ENCODE peak calls at places on chromosomes 13 and 19, in six cellular contexts. J, U, O, K, B and Q are unnamed samples.

GRCh38 chr13:110746443-110746842 is 32.9 kb downstream of the ING1 start:
- DNase-seq in K (no peak), B (no peak), O (no peak), J (no peak), U (no peak), Q (no peak)

GRCh38 chr19:45340232-45340898 is at the start of gene KLC3:
- DNase-seq in B (peak; percentile 25), K (peak; percentile 59), O (no peak), U (peak; percentile 39), J (peak; percentile 57), Q (peak; percentile 92)

GRCh38 chr19:51137812-51138425 is 4.2 kb upstream of the SIGLEC7 start:
- DNase-seq in U (no peak), J (no peak), K (no peak), O (no peak), B (no peak), Q (no peak)

GRCh38 chr13:73672492-73672891 is 461.7 kb downstream of the KLF12 start:
- DNase-seq in J (no peak), U (no peak), B (no peak), K (no peak), O (no peak), Q (no peak)

GRCh38 chr13:107873908-107874307 is 341.4 kb downstream of the LIG4 start:
- DNase-seq in U (no peak), J (no peak), O (no peak), B (no peak), K (no peak), Q (no peak)

GRCh38 chr19:31725051-31725450 is 375.8 kb upstream of the TSHZ3 start:
- DNase-seq in U (no peak), O (no peak), K (no peak), B (no peak), J (no peak), Q (no peak)

GRCh38 chr19:3108775-3109174 is 14.6 kb downstream of the GNA11 start:
- DNase-seq in J (no peak), U (peak; percentile 64), K (peak; percentile 78), O (peak; percentile 65), B (peak; percentile 63), Q (peak; percentile 33)

GRCh38 chr19:29299416-29300380 is 86.7 kb upstream of the UQCRFS1 start:
- DNase-seq in O (no peak), B (no peak), K (no peak), U (no peak), J (no peak), Q (peak; percentile 4)

GRCh38 chr13:88417801-88418200 is 746.6 kb downstream of the SLITRK5 start:
- DNase-seq in K (no peak), B (no peak), J (no peak), O (no peak), U (no peak), Q (no peak)

GRCh38 chr19:1555802-1556638 is 12.1 kb downstream of the MEX3D start:
- DNase-seq in O (no peak), K (no peak), B (no peak), U (no peak), J (no peak), Q (peak; percentile 82)

GRCh38 chr19:6828698-6829633 is 56.5 kb downstream of the VAV1 start:
- DNase-seq in U (peak; percentile 9), J (peak; percentile 4), O (no peak), B (peak; percentile 13), K (peak; percentile 56), Q (peak; percentile 79)

GRCh38 chr13:22929391-22930126 is 251.2 kb upstream of the SGCG start:
- DNase-seq in K (no peak), J (no peak), U (no peak), B (no peak), O (no peak), Q (no peak)

GRCh38 chr13:110155072-110155471 is 151.9 kb downstream of the COL4A1 start:
- DNase-seq in B (no peak), O (peak; percentile 52), J (no peak), K (no peak), U (no peak), Q (no peak)

GRCh38 chr13:44337581-44337980 is 36.0 kb upstream of the SERP2 start:
- DNase-seq in U (no peak), K (no peak), B (no peak), O (no peak), J (no peak), Q (no peak)

GRCh38 chr19:35128398-35129057 is 6.3 kb downstream of the LGI4 start:
- DNase-seq in O (no peak), U (no peak), B (no peak), K (no peak), J (no peak), Q (no peak)

GRCh38 chr13:46716821-46717220 is 80.1 kb downstream of the ESD start:
- DNase-seq in K (no peak), B (no peak), O (no peak), U (no peak), J (no peak), Q (no peak)

GRCh38 chr19:21321134-21321533 is 8.1 kb downstream of the ZNF708 start:
- DNase-seq in U (no peak), B (no peak), J (no peak), O (no peak), K (no peak), Q (no peak)

GRCh38 chr13:85650613-85651012 is 148.6 kb downstream of the SLITRK6 start:
- DNase-seq in O (no peak), K (no peak), B (no peak), J (no peak), U (no peak), Q (no peak)

GRCh38 chr13:28540612-28541011 is 45.7 kb upstream of the FLT1 start:
- DNase-seq in O (no peak), U (no peak), J (no peak), K (no peak), B (no peak), Q (no peak)

GRCh38 chr13:30806784-30807183 is 71.4 kb downstream of the ALOX5AP start:
- DNase-seq in U (no peak), B (no peak), K (no peak), J (no peak), O (no peak), Q (no peak)

GRCh38 chr13:29548722-29549446 is 46.6 kb downstream of the SLC7A1 start:
- DNase-seq in U (no peak), J (peak; percentile 74), B (no peak), O (no peak), K (no peak), Q (no peak)

GRCh38 chr13:29543230-29544215 is 52.0 kb downstream of the SLC7A1 start:
- DNase-seq in U (no peak), B (no peak), J (no peak), K (no peak), O (no peak), Q (no peak)

GRCh38 chr13:27001705-27002104 is 169.9 kb downstream of the USP12 start:
- DNase-seq in B (no peak), J (no peak), O (no peak), K (no peak), U (no peak), Q (no peak)

GRCh38 chr13:72304121-72304745 is 423.2 kb downstream of the MZT1 start:
- DNase-seq in J (no peak), U (no peak), K (no peak), O (no peak), B (no peak), Q (no peak)

GRCh38 chr19:3360494-3361383 is 5.6 kb upstream of the NFIC start:
- DNase-seq in O (peak; percentile 83), U (peak; percentile 61), J (no peak), K (peak; percentile 79), B (peak; percentile 71), Q (peak; percentile 93)

GRCh38 chr19:30070198-30070969 is 128.3 kb downstream of the URI1 start:
- DNase-seq in U (no peak), B (no peak), J (no peak), K (no peak), O (no peak), Q (peak; percentile 15)

GRCh38 chr19:13004273-13004672 is 9.0 kb downstream of the NFIX start:
- DNase-seq in B (no peak), J (no peak), O (no peak), K (no peak), U (no peak), Q (no peak)
- H3K27me3 ChIP-seq in B (no peaks in the 10 kb centered on the region), J (no peaks in the 10 kb centered on the region), O (no peaks in the 10 kb centered on the region), K (no peaks in the 10 kb centered on the region), U (peaks cover 4% of the 10 kb centered on the region), Q (no peaks in the 10 kb centered on the region)

GRCh38 chr13:25778302-25778701 is 273.5 kb downstream of the SHISA2 start:
- DNase-seq in B (no peak), U (no peak), O (no peak), K (no peak), J (no peak), Q (no peak)
- H3K27me3 ChIP-seq in B (no peaks in the 10 kb centered on the region), U (no peaks in the 10 kb centered on the region), O (no peaks in the 10 kb centered on the region), K (no peaks in the 10 kb centered on the region), J (no peaks in the 10 kb centered on the region), Q (no peaks in the 10 kb centered on the region)

GRCh38 chr13:112068531-112069062 is 1.6 kb downstream of the SOX1 start:
- DNase-seq in K (no peak), U (no peak), J (no peak), B (no peak), O (no peak), Q (peak; percentile 77)

GRCh38 chr13:112067871-112068305 is 939 bp downstream of the SOX1 start:
- DNase-seq in U (no peak), J (no peak), K (no peak), O (no peak), B (no peak), Q (no peak)

GRCh38 chr13:112066624-112067004 is 335 bp upstream of the SOX1 start:
- DNase-seq in O (no peak), J (peak; percentile 14), K (peak; percentile 54), U (peak; percentile 28), B (peak; percentile 72), Q (peak; percentile 86)

GRCh38 chr13:112065867-112066623 is 904 bp upstream of the SOX1 start:
- DNase-seq in K (no peak), U (no peak), O (no peak), B (no peak), J (no peak), Q (no peak)

DNA sequence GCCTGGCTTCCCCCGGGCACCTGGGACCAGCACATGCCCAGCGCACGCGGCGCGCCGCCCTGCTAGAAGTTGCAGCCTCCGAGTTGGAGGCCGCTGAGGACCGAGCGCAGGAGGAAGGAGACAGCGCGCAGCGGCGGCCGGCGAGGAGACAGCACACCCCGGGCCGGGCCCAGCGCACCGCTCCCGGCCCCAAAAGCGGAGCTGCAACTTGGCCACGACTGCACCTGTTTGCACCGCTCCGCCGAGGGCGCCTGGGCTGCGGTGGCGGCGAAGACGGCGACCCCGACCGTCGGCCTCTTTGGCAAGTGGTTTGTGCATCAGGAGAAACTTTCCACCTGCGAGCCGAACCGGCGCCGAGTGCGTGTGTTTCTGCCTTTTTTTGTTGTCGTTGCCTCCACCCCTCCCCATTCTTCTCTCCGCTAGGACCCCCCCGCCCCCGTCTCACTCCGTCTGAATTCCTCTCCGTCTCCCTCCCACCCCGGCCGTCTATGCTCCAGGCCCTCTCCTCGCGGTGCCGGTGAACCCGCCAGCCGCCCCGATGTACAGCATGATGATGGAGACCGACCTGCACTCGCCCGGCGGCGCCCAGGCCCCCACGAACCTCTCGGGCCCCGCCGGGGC is at the start of gene SOX1:
- DNase-seq in J (no peak), U (no peak), B (no peak), K (no peak), O (no peak), Q (no peak)
- H3K27me3 ChIP-seq in J (peaks cover 3% of the 10 kb centered on the region), U (peaks cover 72% of the 10 kb centered on the region), B (peaks cover 31% of the 10 kb centered on the region), K (peaks cover 85% of the 10 kb centered on the region), O (peaks cover 39% of the 10 kb centered on the region), Q (peaks cover 79% of the 10 kb centered on the region)

DNA sequence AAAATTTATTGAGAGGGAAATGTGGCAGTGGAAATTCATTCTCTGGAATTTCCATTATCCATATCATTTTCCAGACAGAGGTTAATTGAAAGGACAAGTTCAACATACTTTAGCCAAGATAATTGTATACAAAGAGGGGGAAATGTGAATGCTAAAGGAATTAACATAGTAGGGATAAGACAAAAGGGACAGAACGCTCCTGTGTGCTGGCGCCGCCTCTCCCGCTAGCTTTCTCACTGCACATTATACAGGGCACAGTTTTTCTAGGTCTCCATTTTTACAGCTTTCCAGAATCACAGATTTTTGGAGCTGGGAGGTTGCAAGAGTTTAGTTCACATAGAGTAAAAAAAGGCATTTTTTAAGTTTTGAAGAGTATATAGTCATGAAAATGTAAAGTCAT is 48.8 kb downstream of the FAM124A start:
- DNase-seq in B (no peak), J (no peak), K (no peak), O (no peak), U (no peak), Q (no peak)
- H3K27me3 ChIP-seq in B (no peaks in the 10 kb centered on the region), J (no peaks in the 10 kb centered on the region), K (no peaks in the 10 kb centered on the region), O (no peaks in the 10 kb centered on the region), U (no peaks in the 10 kb centered on the region), Q (no peaks in the 10 kb centered on the region)